ENCODE peak calls at places on chromosomes 3 and 15, in eight cellular contexts. J, E, V, Q, M, G, P and B are unnamed samples.

GRCh38 chr15:95972136-95972553 is 358.4 kb upstream of the NR2F2 start:
- DNase-seq in E (no peak), J (no peak), G (peak), P (peak), M (no peak), Q (no peak), V (peak), B (no peak)

GRCh38 chr3:15557511-15557946 is 36.0 kb upstream of the COLQ start:
- DNase-seq in J (peak), V (peak), M (no peak), P (peak), G (peak), Q (peak), E (no peak), B (peak)

GRCh38 chr3:141544697-141545096 is 57.9 kb downstream of the RASA2 start:
- DNase-seq in E (no peak), J (no peak), P (no peak), G (no peak), M (no peak), Q (no peak), V (no peak), B (no peak)

GRCh38 chr3:79516795-79517194 is 251.0 kb downstream of the ROBO1 start:
- DNase-seq in P (peak), V (no peak), E (no peak), Q (no peak), G (peak), J (no peak), M (no peak), B (no peak)

GRCh38 chr15:38010390-38010789 is 76.0 kb downstream of the TMCO5A start:
- DNase-seq in E (no peak), Q (peak), V (no peak), M (no peak), G (peak), J (no peak), P (peak), B (no peak)

GRCh38 chr3:43523454-43524053 is 98.3 kb downstream of the ANO10 start:
- DNase-seq in J (no peak), P (no peak), E (no peak), G (peak), V (no peak), M (no peak), Q (no peak), B (no peak)

GRCh38 chr15:68994149-68994548 is 20.3 kb upstream of the NOX5 start:
- DNase-seq in G (peak), Q (no peak), P (peak), E (no peak), V (no peak), J (no peak), M (no peak), B (no peak)

GRCh38 chr15:23759964-23760363 is 72.9 kb upstream of the NDN start:
- DNase-seq in M (no peak), E (no peak), G (no peak), V (no peak), Q (peak), P (no peak), J (no peak), B (no peak)

GRCh38 chr3:11909726-11910125 is 63.0 kb upstream of the TAMM41 start:
- DNase-seq in P (no peak), M (no peak), E (no peak), V (no peak), G (no peak), J (no peak), Q (no peak), B (no peak)

GRCh38 chr15:68353418-68354145 is 76.0 kb downstream of the FEM1B start:
- DNase-seq in J (no peak), G (no peak), M (no peak), V (no peak), Q (no peak), E (no peak), P (peak), B (no peak)

GRCh38 chr15:90033448-90033847 is 32.3 kb downstream of the ZNF710 start:
- DNase-seq in G (no peak), Q (no peak), E (no peak), J (no peak), M (no peak), P (no peak), V (no peak), B (no peak)

GRCh38 chr3:151290673-151291072 is 12.3 kb upstream of the P2RY14 start:
- DNase-seq in J (no peak), V (no peak), G (peak), M (no peak), Q (no peak), P (no peak), E (no peak), B (no peak)

GRCh38 chr15:40357723-40358491 is at the start of gene DISP2:
- DNase-seq in G (peak), E (peak), P (peak), Q (peak), V (peak), J (peak), M (peak), B (peak)

GRCh38 chr15:89174476-89174875 is 46.9 kb downstream of the RLBP1 start:
- DNase-seq in G (no peak), E (no peak), V (no peak), P (no peak), M (no peak), Q (no peak), J (no peak), B (no peak)

GRCh38 chr3:196740476-196741400 is 1.1 kb downstream of the PAK2 start:
- DNase-seq in Q (no peak), G (peak), M (no peak), V (no peak), E (peak), P (peak), J (no peak), B (peak)

GRCh38 chr3:18891641-18892040 is 256.7 kb upstream of the KCNH8 start:
- DNase-seq in M (no peak), V (no peak), E (no peak), G (no peak), P (no peak), Q (no peak), J (no peak), B (no peak)

GRCh38 chr15:99502661-99503060 is 63.1 kb upstream of the MEF2A start:
- DNase-seq in M (no peak), V (no peak), E (no peak), P (no peak), J (no peak), G (no peak), Q (no peak), B (no peak)

GRCh38 chr3:53229606-53230005 is 26.2 kb downstream of the TKT start:
- DNase-seq in E (no peak), P (no peak), Q (no peak), G (no peak), V (no peak), M (no peak), J (no peak), B (no peak)

GRCh38 chr15:89368566-89369223 is 34.1 kb upstream of the POLG start:
- DNase-seq in P (no peak), G (no peak), Q (peak), J (no peak), M (no peak), E (no peak), V (no peak), B (no peak)

GRCh38 chr3:16294854-16295253 is 29.8 kb downstream of the OXNAD1 start:
- DNase-seq in V (no peak), G (no peak), E (no peak), P (no peak), J (no peak), M (no peak), Q (no peak), B (no peak)

GRCh38 chr3:50167069-50167781 is 12.1 kb downstream of the SEMA3F start:
- DNase-seq in P (peak), V (no peak), M (peak), G (no peak), J (no peak), Q (no peak), E (no peak), B (peak)

GRCh38 chr3:118842147-118842863 is 192.3 kb downstream of the IGSF11 start:
- DNase-seq in E (no peak), G (peak), P (no peak), J (no peak), M (no peak), Q (no peak), V (no peak), B (no peak)

GRCh38 chr3:58659051-58659675 is 7.4 kb downstream of the FAM3D start:
- DNase-seq in V (peak), Q (peak), J (no peak), E (no peak), M (peak), P (no peak), G (peak), B (no peak)

GRCh38 chr15:57903626-57904025 is 161.9 kb downstream of the ALDH1A2 start:
- DNase-seq in Q (no peak), E (no peak), G (no peak), J (no peak), V (no peak), M (no peak), P (no peak), B (no peak)

GRCh38 chr15:51322622-51323296 is 15.6 kb downstream of the CYP19A1 start:
- DNase-seq in Q (no peak), M (no peak), J (no peak), P (no peak), E (peak), G (peak), V (peak), B (no peak)

GRCh38 chr15:58299311-58299850 is 132.4 kb upstream of the LIPC start:
- DNase-seq in J (no peak), V (peak), P (peak), G (peak), Q (no peak), M (no peak), E (no peak), B (no peak)

GRCh38 chr3:100171211-100171700 is 57.0 kb upstream of the FILIP1L start:
- DNase-seq in M (no peak), G (no peak), E (no peak), J (no peak), P (no peak), Q (no peak), V (no peak), B (no peak)

GRCh38 chr3:46123646-46124045 is 84.5 kb downstream of the CCR1 start:
- DNase-seq in J (no peak), G (no peak), E (no peak), P (no peak), V (no peak), Q (no peak), M (no peak), B (no peak)

GRCh38 chr3:159764211-159765024 is 224.2 kb upstream of the IL12A start:
- DNase-seq in J (peak), V (peak), G (peak), P (peak), E (peak), Q (no peak), M (peak), B (peak)

GRCh38 chr3:128492353-128493220 is at the start of gene GATA2:
- DNase-seq in J (no peak), M (peak), V (peak), G (no peak), Q (peak), P (no peak), E (no peak), B (peak)

GRCh38 chr3:9901967-9902366 is 681 bp upstream of the IL17RE start:
- DNase-seq in P (no peak), M (no peak), V (no peak), G (no peak), Q (no peak), J (no peak), E (no peak), B (no peak)

GRCh38 chr3:38127611-38128302 is 9.2 kb downstream of the ACAA1 start:
- DNase-seq in J (no peak), V (no peak), P (no peak), G (no peak), M (no peak), E (no peak), Q (no peak), B (no peak)

GRCh38 chr15:79919749-79920511 is 23.1 kb upstream of the MTHFS start:
- DNase-seq in J (no peak), V (no peak), Q (peak), P (no peak), E (no peak), M (no peak), G (no peak), B (no peak)

GRCh38 chr15:79922512-79923067 is 25.8 kb upstream of the MTHFS start:
- DNase-seq in M (no peak), Q (peak), E (no peak), P (peak), J (no peak), G (peak), V (no peak), B (no peak)

GRCh38 chr15:79924379-79924778 is 27.6 kb upstream of the MTHFS start:
- DNase-seq in Q (no peak), M (no peak), V (no peak), P (no peak), J (no peak), E (no peak), G (no peak), B (no peak)

GRCh38 chr15:79923068-79923514 is 26.3 kb upstream of the MTHFS start:
- DNase-seq in P (peak), J (peak), E (peak), G (peak), M (peak), V (peak), Q (no peak), B (peak)

GRCh38 chr15:79923515-79924169 is 26.8 kb upstream of the MTHFS start:
- DNase-seq in G (peak), P (peak), V (peak), Q (peak), J (peak), M (peak), E (peak), B (peak)
- TF ChIP-seq CTCF in G (no peak), P (no peak), V (no peak), Q (no peak), J (no peak), M (peak), E (no peak), B (no peak)

DNA sequence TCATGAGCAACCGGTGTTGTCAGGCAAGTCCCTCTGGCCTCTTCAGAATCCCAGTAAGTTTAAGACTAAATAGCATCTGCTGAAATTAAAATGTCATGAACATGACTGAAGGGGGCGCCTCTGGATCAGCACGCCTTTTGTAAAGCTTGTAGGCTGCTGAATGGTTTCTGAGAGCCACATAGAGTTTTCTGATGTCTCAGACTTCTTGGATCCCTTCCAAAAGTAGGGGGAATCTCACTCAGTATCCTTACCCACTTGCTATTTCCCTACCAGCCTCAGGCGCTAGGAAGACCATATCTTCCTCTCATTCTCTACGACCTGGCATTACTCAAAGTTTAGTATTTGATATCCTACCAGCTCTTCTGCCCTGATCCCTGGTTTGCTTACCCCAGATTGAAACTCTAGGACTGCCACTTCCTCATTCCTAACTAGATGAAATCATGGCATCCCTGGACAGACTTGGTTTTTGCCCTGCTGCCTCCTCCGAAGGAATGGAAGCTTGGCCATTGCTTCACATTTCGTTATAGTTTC is 62.7 kb upstream of the CD47 start:
- DNase-seq in G (peak), J (peak), M (no peak), E (no peak), Q (peak), P (peak), V (peak), B (no peak)
- TF ChIP-seq CTCF in G (peak), J (peak), M (peak), E (no peak), Q (peak), P (peak), V (peak), B (peak)

GRCh38 chr3:33732394-33732793 is 14.3 kb upstream of the CLASP2 start:
- DNase-seq in Q (no peak), G (no peak), E (no peak), V (no peak), M (no peak), J (no peak), P (no peak), B (peak)
- TF ChIP-seq CTCF in Q (peak), G (peak), E (no peak), V (no peak), M (no peak), J (peak), P (peak), B (no peak)

GRCh38 chr3:39318311-39318710 is 11.2 kb upstream of the CCR8 start:
- DNase-seq in M (no peak), Q (no peak), E (no peak), J (no peak), V (no peak), P (no peak), G (no peak), B (no peak)

GRCh38 chr3:39319249-39319648 is 10.3 kb upstream of the CCR8 start:
- DNase-seq in Q (no peak), P (no peak), G (no peak), E (no peak), V (no peak), J (no peak), M (no peak), B (no peak)

GRCh38 chr3:39315420-39315819 is 14.1 kb upstream of the CCR8 start:
- DNase-seq in V (no peak), J (no peak), E (no peak), G (no peak), M (no peak), Q (no peak), P (no peak), B (no peak)

GRCh38 chr3:39313289-39313688 is 16.2 kb upstream of the CCR8 start:
- DNase-seq in P (no peak), V (no peak), J (no peak), G (no peak), M (no peak), Q (no peak), E (no peak), B (no peak)

DNA sequence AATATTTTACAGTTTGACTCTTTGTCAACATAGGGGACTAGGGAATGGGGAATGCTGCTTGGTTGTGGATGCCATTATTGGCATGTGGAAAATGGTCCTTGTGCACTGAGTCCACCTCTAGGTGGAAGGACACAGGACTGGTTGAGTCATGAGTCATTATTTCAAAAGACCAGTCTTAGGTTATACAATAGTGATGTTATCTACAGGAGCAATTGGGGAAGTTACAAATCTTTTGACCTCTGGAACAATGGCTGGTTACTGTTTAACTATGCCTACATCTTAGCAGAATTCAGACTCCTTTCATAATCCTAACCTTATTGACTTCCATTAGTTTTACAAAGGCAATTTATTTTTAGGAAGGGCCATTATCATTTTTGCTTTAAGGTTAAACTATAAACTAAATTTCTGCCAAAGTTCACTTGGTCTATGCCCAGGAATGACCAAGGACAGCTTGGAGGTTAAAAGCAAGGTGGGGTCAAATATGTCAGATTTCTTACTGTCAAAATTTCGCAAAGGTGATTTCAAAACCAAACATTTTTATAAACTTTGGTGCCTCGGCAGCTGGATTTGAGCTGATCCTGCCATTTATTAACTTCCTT is 11.8 kb upstream of the CCR8 start:
- DNase-seq in J (no peak), M (no peak), P (no peak), G (no peak), V (peak), Q (no peak), E (no peak), B (no peak)
- TF ChIP-seq CTCF in J (no peak), M (peak), P (no peak), G (no peak), V (peak), Q (no peak), E (no peak), B (no peak)

GRCh38 chr3:5041315-5041714 is 62.1 kb downstream of the BHLHE40 start:
- DNase-seq in J (no peak), V (no peak), P (no peak), E (no peak), M (no peak), G (no peak), Q (no peak), B (no peak)
- TF ChIP-seq CTCF in J (no peak), V (no peak), P (no peak), E (no peak), M (no peak), G (no peak), Q (peak), B (no peak)